ENCODE peak calls at places on chromosomes 7 and 10, in four cellular contexts. V, L, P and F are unnamed samples.
A peak's percentile ranks its signal among the peaks of the same experiment; 100 is the strongest.

GRCh38 chr10:3500408-3500856 is 284.6 kb downstream of the KLF6 start:
- DNase-seq in V (no peak), L (no peak), P (no peak), F (no peak)

GRCh38 chr7:142880886-142881505 is 4.5 kb downstream of the TRPV6 start:
- DNase-seq in V (peak; percentile 44), L (peak; percentile 73), P (no peak), F (no peak)

GRCh38 chr10:106938448-106939014 is 226.0 kb downstream of the SORCS1 start:
- DNase-seq in V (no peak), L (no peak), P (no peak), F (no peak)

GRCh38 chr10:80946957-80947722 is 409.4 kb downstream of the SH2D4B start:
- DNase-seq in V (no peak), L (no peak), P (no peak), F (no peak)

GRCh38 chr7:106563466-106564150 is 97.3 kb downstream of the CCDC71L start:
- DNase-seq in V (no peak), L (peak; percentile 65), P (no peak), F (no peak)

GRCh38 chr10:120429395-120429794 is 27.6 kb upstream of the PLPP4 start:
- DNase-seq in V (no peak), L (no peak), P (no peak), F (no peak)

GRCh38 chr7:112886171-112886570 is 96.0 kb upstream of the TMEM168 start:
- DNase-seq in V (no peak), L (no peak), P (no peak), F (no peak)

GRCh38 chr7:37201003-37201875 is 247.4 kb downstream of the ELMO1 start:
- DNase-seq in V (peak; percentile 39), L (peak; percentile 76), P (peak; percentile 46), F (peak; percentile 31)

GRCh38 chr7:108094933-108095710 is 35.0 kb downstream of the LAMB4 start:
- DNase-seq in V (no peak), L (no peak), P (peak; percentile 69), F (peak; percentile 66)

GRCh38 chr7:35780070-35780469 is 20.8 kb upstream of the SEPTIN7 start:
- DNase-seq in V (no peak), L (no peak), P (no peak), F (no peak)

GRCh38 chr10:108358912-108359311 is 1194.4 kb upstream of the SORCS1 start:
- DNase-seq in V (no peak), L (peak; percentile 74), P (peak; percentile 67), F (peak; percentile 59)

GRCh38 chr7:113010377-113010776 is 76.2 kb downstream of the GPR85 start:
- DNase-seq in V (no peak), L (no peak), P (no peak), F (no peak)

GRCh38 chr7:92633211-92633906 is 43.2 kb upstream of the FAM133B start:
- DNase-seq in V (no peak), L (peak; percentile 11), P (peak; percentile 54), F (peak; percentile 76)

GRCh38 chr7:26493737-26494423 is 202.2 kb downstream of the SNX10 start:
- DNase-seq in V (no peak), L (no peak), P (no peak), F (no peak)

GRCh38 chr7:151178236-151178635 is 8.8 kb downstream of the ASB10 start:
- DNase-seq in V (no peak), L (no peak), P (no peak), F (no peak)

GRCh38 chr7:28954936-28955335 is 3.2 kb downstream of the TRIL start:
- DNase-seq in V (no peak), L (no peak), P (no peak), F (no peak)

GRCh38 chr7:47458057-47458456 is 123.9 kb downstream of the TNS3 start:
- DNase-seq in V (no peak), L (no peak), P (peak; percentile 82), F (peak; percentile 90)